ENCODE peak calls at places on chromosomes 1 and 21, in four cellular contexts. L is fibroblast of lung, I is uterus, J is AG04450. C is an unnamed sample. For H3K27me3, the result is how much of the 10 kb centered on the place peaks cover.

GRCh38 chr1:7478797-7479499 is 292.1 kb upstream of the VAMP3 start:
- DNase-seq in J (peak), L (peak), I (peak), C (peak)

GRCh38 chr1:100382657-100383056 is 30.4 kb downstream of the CDC14A start:
- DNase-seq in L (no peak), I (no peak), J (no peak), C (no peak)

GRCh38 chr1:35298464-35298863 is 30.0 kb downstream of the ZMYM4 start:
- DNase-seq in I (no peak), J (no peak), L (peak), C (no peak)

GRCh38 chr1:198123146-198123545 is 33.7 kb upstream of the NEK7 start:
- DNase-seq in L (peak), I (no peak), J (no peak), C (no peak)

GRCh38 chr1:98058676-98059075 is 137.8 kb upstream of the DPYD start:
- DNase-seq in J (no peak), I (no peak), L (no peak), C (no peak)

GRCh38 chr1:23643668-23644554 is 47.7 kb upstream of the RPL11 start:
- DNase-seq in L (no peak), J (no peak), I (no peak), C (no peak)

GRCh38 chr1:37732111-37732780 is 32.7 kb downstream of the EPHA10 start:
- DNase-seq in I (no peak), J (no peak), L (no peak), C (no peak)

GRCh38 chr1:30087465-30087864 is 635.9 kb downstream of the MATN1 start:
- DNase-seq in J (no peak), L (no peak), I (no peak), C (no peak)

GRCh38 chr1:201214461-201214860 is 23.8 kb downstream of the IGFN1 start:
- DNase-seq in J (no peak), L (no peak), I (no peak), C (no peak)

GRCh38 chr1:10283318-10283984 is 73.1 kb downstream of the KIF1B start:
- DNase-seq in J (no peak), I (no peak), L (no peak), C (no peak)

GRCh38 chr1:203126151-203126865 is 1.2 kb upstream of the ADORA1 start:
- DNase-seq in I (no peak), L (peak), J (no peak), C (no peak)

GRCh38 chr1:36829951-36830350 is 204.4 kb downstream of the GRIK3 start:
- DNase-seq in J (no peak), I (no peak), L (no peak), C (no peak)

GRCh38 chr1:219837274-219837993 is 90.9 kb downstream of the SLC30A10 start:
- DNase-seq in I (no peak), L (peak), J (peak), C (no peak)

GRCh38 chr1:203871114-203871875 is 9.9 kb downstream of the SNRPE start:
- DNase-seq in J (peak), L (peak), I (peak), C (no peak)

GRCh38 chr1:243465738-243466137 is 209.9 kb downstream of the SDCCAG8 start:
- DNase-seq in I (no peak), L (no peak), J (no peak), C (no peak)

GRCh38 chr1:206666954-206667353 is 17.8 kb upstream of the MAPKAPK2 start:
- DNase-seq in I (no peak), J (no peak), L (no peak), C (no peak)

GRCh38 chr1:3067671-3068399 is 1.2 kb upstream of the PRDM16 start:
- DNase-seq in I (no peak), L (no peak), J (no peak), C (peak)

GRCh38 chr1:57163332-57163731 is 197.5 kb upstream of the C8B start:
- DNase-seq in L (no peak), I (no peak), J (no peak), C (no peak)

GRCh38 chr1:102776074-102776473 is 332.2 kb downstream of the COL11A1 start:
- DNase-seq in L (no peak), I (no peak), J (no peak), C (no peak)

GRCh38 chr1:58814251-58815068 is 30.6 kb upstream of the JUN start:
- DNase-seq in I (peak), J (no peak), L (peak), C (peak)

GRCh38 chr1:201748331-201748730 is 80.6 kb upstream of the IPO9 start:
- DNase-seq in J (peak), I (no peak), L (peak), C (no peak)

GRCh38 chr1:21563971-21564370 is 54.7 kb downstream of the ALPL start:
- DNase-seq in L (no peak), I (no peak), J (no peak), C (no peak)

GRCh38 chr1:183318433-183318832 is 99.7 kb downstream of the NMNAT2 start:
- DNase-seq in J (peak), I (peak), L (peak), C (peak)

GRCh38 chr1:93354749-93355148 is 9.0 kb downstream of the DR1 start:
- DNase-seq in I (no peak), L (no peak), J (no peak), C (no peak)

GRCh38 chr1:4650486-4650885 is 3.9 kb upstream of the AJAP1 start:
- DNase-seq in I (no peak), J (no peak), L (no peak), C (no peak)

GRCh38 chr1:219788700-219789099 is 139.7 kb downstream of the SLC30A10 start:
- DNase-seq in L (no peak), J (no peak), I (no peak), C (no peak)

GRCh38 chr1:48245106-48245505 is 22.6 kb downstream of the SLC5A9 start:
- DNase-seq in I (no peak), L (no peak), J (no peak), C (no peak)

GRCh38 chr1:1926346-1926811 is 7.3 kb upstream of the TMEM52 start:
- DNase-seq in L (no peak), I (no peak), J (no peak), C (no peak)

GRCh38 chr21:38293113-38293512 is 36.3 kb downstream of the KCNJ15 start:
- DNase-seq in L (no peak), J (no peak), I (no peak), C (no peak)
- H3K27me3 ChIP-seq in L (under half), J (under half), I (under half), C (under half)

GRCh38 chr21:26224351-26224750 is 53.8 kb upstream of the APP start:
- DNase-seq in I (no peak), J (no peak), L (no peak), C (no peak)
- H3K27me3 ChIP-seq in I (under half), J (under half), L (under half), C (under half)

DNA sequence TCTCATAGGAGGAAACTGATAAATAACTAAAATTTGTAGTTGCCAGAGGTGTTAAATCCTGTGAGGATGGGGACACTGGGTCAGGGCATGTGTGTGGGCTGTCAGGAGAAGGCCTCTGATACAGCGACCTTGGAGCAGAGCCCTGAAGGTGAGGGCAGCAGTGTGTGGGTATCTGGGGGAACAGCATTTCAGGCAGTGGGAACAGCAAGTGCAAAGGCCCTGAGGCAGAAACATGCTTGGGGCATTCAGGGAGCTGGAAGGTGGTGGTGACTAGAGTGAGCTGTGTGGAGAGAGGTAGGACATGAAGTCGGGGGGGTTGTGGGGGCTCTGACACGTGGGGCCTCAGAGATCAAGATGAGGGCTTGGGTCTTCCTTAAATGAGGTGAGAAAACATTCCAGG is 30.7 kb downstream of the ARHGEF10L start:
- DNase-seq in L (no peak), I (no peak), J (no peak), C (no peak)
- H3K27me3 ChIP-seq in L (under half), I (under half), J (under half), C (under half)

DNA sequence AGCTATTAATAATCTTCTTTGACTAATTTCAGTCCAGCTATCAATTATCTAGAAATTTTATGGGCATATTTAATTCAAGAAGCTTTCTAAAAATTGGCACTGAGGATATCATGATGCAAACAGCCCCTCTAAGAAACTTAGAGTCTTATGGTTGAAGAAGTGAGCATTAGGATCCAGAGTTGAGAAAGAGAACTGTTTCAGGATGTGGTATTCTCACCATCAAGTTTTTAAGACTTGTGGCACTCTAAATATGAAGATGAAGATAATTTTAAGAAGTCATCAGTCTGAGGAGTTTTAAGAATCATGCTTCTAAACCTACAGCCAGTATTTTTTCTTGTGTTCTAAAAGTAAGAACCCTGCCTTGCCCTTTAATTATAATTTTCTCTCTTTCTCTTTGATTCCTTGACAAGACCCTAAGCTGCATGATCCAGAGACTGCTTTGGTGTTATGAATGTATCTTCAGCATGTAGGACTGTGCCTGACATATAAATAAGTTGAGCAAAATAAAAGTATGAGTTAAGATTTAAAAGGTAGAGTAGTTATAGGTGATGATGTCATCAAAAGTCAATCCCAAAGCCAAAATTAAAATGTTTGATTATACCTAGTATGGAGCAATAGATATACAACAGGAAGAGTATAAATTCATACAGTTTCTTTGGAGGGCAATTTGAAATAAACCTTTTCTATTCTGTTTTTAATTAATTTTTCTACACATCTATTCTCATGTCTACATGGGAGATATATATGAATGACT is 39.1 kb downstream of the RPS6KC1 start:
- DNase-seq in J (no peak), I (no peak), L (no peak), C (no peak)
- H3K27me3 ChIP-seq in J (under half), I (under half), L (under half), C (under half)

DNA sequence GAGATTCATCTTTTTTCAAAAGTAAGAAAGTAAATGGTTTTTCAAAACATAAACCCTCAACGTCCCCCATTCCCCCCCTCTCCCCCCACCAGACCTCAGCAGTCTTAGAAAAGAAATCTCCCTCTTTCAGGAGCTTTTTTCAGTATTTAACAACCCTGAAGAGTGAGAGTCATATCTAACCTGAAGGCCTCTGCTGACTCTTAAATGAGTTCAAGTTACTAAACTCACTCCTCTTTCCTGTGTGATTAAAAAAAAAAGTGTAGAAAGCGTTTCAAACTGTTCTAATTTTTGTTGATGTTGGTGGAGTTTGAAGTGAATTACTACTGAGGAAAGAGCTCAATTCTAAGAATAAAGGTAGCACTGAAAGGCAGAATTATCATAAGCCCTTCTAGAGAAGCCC is 93.7 kb downstream of the VAV3 start:
- DNase-seq in I (no peak), L (no peak), J (no peak), C (no peak)
- H3K27me3 ChIP-seq in I (under half), L (under half), J (under half), C (under half)

GRCh38 chr21:44523567-44524181 is 16.3 kb downstream of the KRTAP10-1 start:
- DNase-seq in J (no peak), I (no peak), L (no peak), C (no peak)
- H3K27me3 ChIP-seq in J (under half), I (under half), L (under half), C (under half)

GRCh38 chr1:154750681-154751665 is 119.1 kb downstream of the KCNN3 start:
- DNase-seq in J (no peak), L (no peak), I (no peak), C (no peak)

GRCh38 chr1:154749078-154749760 is 120.9 kb downstream of the KCNN3 start:
- DNase-seq in I (no peak), L (no peak), J (no peak), C (no peak)

GRCh38 chr1:154753426-154753825 is 116.7 kb downstream of the KCNN3 start:
- DNase-seq in I (peak), J (no peak), L (no peak), C (no peak)

GRCh38 chr1:154752273-154753030 is 117.6 kb downstream of the KCNN3 start:
- DNase-seq in J (no peak), I (peak), L (no peak), C (no peak)

GRCh38 chr1:154751690-154752089 is 118.4 kb downstream of the KCNN3 start:
- DNase-seq in I (peak), J (no peak), L (peak), C (no peak)
- H3K27me3 ChIP-seq in I (under half), J (half or more), L (under half), C (under half)

C was measured in left ventricle myocardium inferior.